ENCODE peak calls at places on chromosomes 6 and 20, in six cellular contexts. One of them, this sample, is unnamed.

GRCh38 chr6:19892250-19892649 is 55.1 kb downstream of the ID4 start:
- DNase-seq in A549: no peak
- DNase-seq in esophagus squamous epithelium: no peak
- DNase-seq in HepG2: no peak
- DNase-seq in right lobe of liver: no peak
- DNase-seq in heart left ventricle: no peak
- DNase-seq in this sample: peak

GRCh38 chr20:54980321-54980960 is 505.0 kb downstream of the DOK5 start:
- DNase-seq in HepG2: no peak
- DNase-seq in right lobe of liver: no peak
- DNase-seq in A549: no peak
- DNase-seq in heart left ventricle: no peak
- DNase-seq in esophagus squamous epithelium: no peak
- DNase-seq in this sample: no peak

GRCh38 chr6:121670511-121670910 is 235.1 kb downstream of the GJA1 start:
- DNase-seq in right lobe of liver: no peak
- DNase-seq in esophagus squamous epithelium: no peak
- DNase-seq in HepG2: no peak
- DNase-seq in heart left ventricle: no peak
- DNase-seq in A549: no peak
- DNase-seq in this sample: no peak

GRCh38 chr20:47501483-47502270 is at the start of gene NCOA3:
- DNase-seq in right lobe of liver: peak
- DNase-seq in HepG2: peak
- DNase-seq in A549: peak
- DNase-seq in esophagus squamous epithelium: peak
- DNase-seq in heart left ventricle: peak
- DNase-seq in this sample: peak

GRCh38 chr20:2397091-2397490 is 16.4 kb downstream of the TGM6 start:
- DNase-seq in right lobe of liver: no peak
- DNase-seq in HepG2: no peak
- DNase-seq in A549: no peak
- DNase-seq in heart left ventricle: no peak
- DNase-seq in esophagus squamous epithelium: no peak
- DNase-seq in this sample: no peak

GRCh38 chr6:112027942-112028674 is 25.8 kb upstream of the CCN6 start:
- DNase-seq in esophagus squamous epithelium: no peak
- DNase-seq in A549: no peak
- DNase-seq in heart left ventricle: no peak
- DNase-seq in right lobe of liver: no peak
- DNase-seq in HepG2: no peak
- DNase-seq in this sample: no peak

GRCh38 chr20:58251979-58252591 is 23.6 kb upstream of the ANKRD60 start:
- DNase-seq in HepG2: peak
- DNase-seq in right lobe of liver: no peak
- DNase-seq in esophagus squamous epithelium: no peak
- DNase-seq in heart left ventricle: no peak
- DNase-seq in A549: peak
- DNase-seq in this sample: no peak

GRCh38 chr6:110876170-110876773 is 1.7 kb downstream of the AMD1 start:
- DNase-seq in right lobe of liver: peak
- DNase-seq in A549: peak
- DNase-seq in HepG2: peak
- DNase-seq in esophagus squamous epithelium: peak
- DNase-seq in heart left ventricle: peak
- DNase-seq in this sample: peak

GRCh38 chr20:46088409-46089075 is 1.2 kb downstream of the NCOA5 start:
- DNase-seq in heart left ventricle: no peak
- DNase-seq in right lobe of liver: no peak
- DNase-seq in A549: peak
- DNase-seq in esophagus squamous epithelium: no peak
- DNase-seq in HepG2: peak
- DNase-seq in this sample: peak

GRCh38 chr6:43091592-43091991 is 15.5 kb downstream of the PTK7 start:
- DNase-seq in right lobe of liver: no peak
- DNase-seq in A549: no peak
- DNase-seq in heart left ventricle: no peak
- DNase-seq in HepG2: no peak
- DNase-seq in esophagus squamous epithelium: no peak
- DNase-seq in this sample: no peak

GRCh38 chr6:18507561-18507960 is 120.4 kb downstream of the RNF144B start:
- DNase-seq in HepG2: no peak
- DNase-seq in heart left ventricle: no peak
- DNase-seq in esophagus squamous epithelium: no peak
- DNase-seq in right lobe of liver: no peak
- DNase-seq in A549: no peak
- DNase-seq in this sample: no peak

GRCh38 chr6:137978252-137978896 is 111.3 kb downstream of the TNFAIP3 start:
- DNase-seq in heart left ventricle: no peak
- DNase-seq in right lobe of liver: no peak
- DNase-seq in HepG2: no peak
- DNase-seq in A549: no peak
- DNase-seq in esophagus squamous epithelium: no peak
- DNase-seq in this sample: no peak

GRCh38 chr6:35128496-35128895 is 12.6 kb downstream of the TCP11 start:
- DNase-seq in HepG2: no peak
- DNase-seq in right lobe of liver: no peak
- DNase-seq in heart left ventricle: no peak
- DNase-seq in A549: no peak
- DNase-seq in esophagus squamous epithelium: no peak
- DNase-seq in this sample: no peak

GRCh38 chr20:17636523-17637412 is 45.3 kb downstream of the RRBP1 start:
- DNase-seq in HepG2: no peak
- DNase-seq in right lobe of liver: no peak
- DNase-seq in heart left ventricle: peak
- DNase-seq in A549: no peak
- DNase-seq in esophagus squamous epithelium: no peak
- DNase-seq in this sample: no peak

GRCh38 chr6:43833223-43833995 is 63.4 kb downstream of the VEGFA start:
- DNase-seq in HepG2: peak
- DNase-seq in right lobe of liver: peak
- DNase-seq in A549: no peak
- DNase-seq in esophagus squamous epithelium: no peak
- DNase-seq in heart left ventricle: no peak
- DNase-seq in this sample: no peak

GRCh38 chr6:135686784-135687301 is 164.7 kb upstream of the PDE7B start:
- DNase-seq in HepG2: no peak
- DNase-seq in A549: no peak
- DNase-seq in esophagus squamous epithelium: no peak
- DNase-seq in right lobe of liver: no peak
- DNase-seq in heart left ventricle: no peak
- DNase-seq in this sample: no peak

GRCh38 chr6:161549977-161550655 is 276.3 kb upstream of the AGPAT4 start:
- DNase-seq in right lobe of liver: no peak
- DNase-seq in heart left ventricle: no peak
- DNase-seq in esophagus squamous epithelium: no peak
- DNase-seq in HepG2: peak
- DNase-seq in A549: peak
- DNase-seq in this sample: no peak

GRCh38 chr20:19934792-19935491 is 82.2 kb upstream of the NAA20 start:
- DNase-seq in esophagus squamous epithelium: no peak
- DNase-seq in HepG2: no peak
- DNase-seq in right lobe of liver: no peak
- DNase-seq in A549: peak
- DNase-seq in heart left ventricle: peak
- DNase-seq in this sample: peak
- TF ChIP-seq POLR2A in esophagus squamous epithelium: no peak
- TF ChIP-seq POLR2A in HepG2: no peak
- TF ChIP-seq POLR2A in right lobe of liver: peak
- TF ChIP-seq POLR2A in A549: no peak
- TF ChIP-seq POLR2A in heart left ventricle: no peak
- TF ChIP-seq POLR2A in this sample: peak

GRCh38 chr20:49982346-49983122 is at the start of gene SNAI1:
- DNase-seq in heart left ventricle: peak
- DNase-seq in HepG2: peak
- DNase-seq in right lobe of liver: peak
- DNase-seq in esophagus squamous epithelium: no peak
- DNase-seq in A549: peak
- DNase-seq in this sample: peak
- H3K27ac ChIP-seq in heart left ventricle: peak
- H3K27ac ChIP-seq in HepG2: peak
- H3K27ac ChIP-seq in right lobe of liver: peak
- H3K27ac ChIP-seq in esophagus squamous epithelium: peak
- H3K27ac ChIP-seq in A549: peak
- H3K27ac ChIP-seq in this sample: peak

GRCh38 chr6:156931283-156931682 is 154.1 kb downstream of the ARID1B start:
- DNase-seq in right lobe of liver: no peak
- DNase-seq in HepG2: no peak
- DNase-seq in heart left ventricle: no peak
- DNase-seq in esophagus squamous epithelium: no peak
- DNase-seq in A549: no peak
- DNase-seq in this sample: no peak
- TF ChIP-seq POLR2A in right lobe of liver: no peak
- TF ChIP-seq POLR2A in HepG2: no peak
- TF ChIP-seq POLR2A in heart left ventricle: no peak
- TF ChIP-seq POLR2A in esophagus squamous epithelium: no peak
- TF ChIP-seq POLR2A in A549: no peak
- TF ChIP-seq POLR2A in this sample: no peak

GRCh38 chr6:7041511-7042026 is 66.2 kb upstream of the RREB1 start:
- DNase-seq in right lobe of liver: no peak
- DNase-seq in A549: no peak
- DNase-seq in HepG2: no peak
- DNase-seq in esophagus squamous epithelium: no peak
- DNase-seq in heart left ventricle: no peak
- DNase-seq in this sample: no peak
- H3K27ac ChIP-seq in right lobe of liver: peak
- H3K27ac ChIP-seq in A549: no peak
- H3K27ac ChIP-seq in HepG2: no peak
- H3K27ac ChIP-seq in esophagus squamous epithelium: no peak
- H3K27ac ChIP-seq in heart left ventricle: no peak
- H3K27ac ChIP-seq in this sample: no peak

DNA sequence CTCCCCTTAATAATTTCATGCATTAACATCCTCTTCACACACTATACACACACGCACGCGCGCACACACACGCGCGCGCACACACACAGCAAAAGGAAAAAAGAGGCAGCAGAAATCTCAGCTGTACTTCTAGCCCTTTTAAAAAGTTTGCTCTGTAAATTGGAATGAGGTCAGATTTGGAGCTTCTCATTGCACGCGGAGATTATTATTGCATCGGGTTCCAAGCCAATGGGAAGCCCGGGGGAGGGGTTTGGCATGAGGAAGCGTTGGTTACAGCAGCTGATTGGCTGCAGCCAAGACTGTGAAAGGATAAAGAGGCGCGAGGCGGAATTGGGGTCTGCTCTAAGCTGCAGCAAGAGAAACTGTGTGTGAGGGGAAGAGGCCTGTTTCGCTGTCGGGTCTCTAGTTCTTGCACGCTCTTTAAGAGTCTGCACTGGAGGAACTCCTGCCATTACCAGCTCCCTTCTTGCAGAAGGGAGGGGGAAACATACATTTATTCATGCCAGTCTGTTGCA is at the start of gene SOX4:
- DNase-seq in right lobe of liver: peak
- DNase-seq in esophagus squamous epithelium: peak
- DNase-seq in HepG2: peak
- DNase-seq in heart left ventricle: peak
- DNase-seq in A549: peak
- DNase-seq in this sample: peak
- TF ChIP-seq POLR2A in right lobe of liver: peak
- TF ChIP-seq POLR2A in esophagus squamous epithelium: no peak
- TF ChIP-seq POLR2A in HepG2: peak
- TF ChIP-seq POLR2A in heart left ventricle: no peak
- TF ChIP-seq POLR2A in A549: peak
- TF ChIP-seq POLR2A in this sample: peak

GRCh38 chr6:170532867-170533488 is 20.1 kb downstream of the PSMB1 start:
- DNase-seq in right lobe of liver: no peak
- DNase-seq in HepG2: no peak
- DNase-seq in heart left ventricle: no peak
- DNase-seq in esophagus squamous epithelium: no peak
- DNase-seq in A549: no peak
- DNase-seq in this sample: no peak
- H3K27ac ChIP-seq in right lobe of liver: no peak
- H3K27ac ChIP-seq in HepG2: no peak
- H3K27ac ChIP-seq in heart left ventricle: no peak
- H3K27ac ChIP-seq in esophagus squamous epithelium: no peak
- H3K27ac ChIP-seq in A549: no peak
- H3K27ac ChIP-seq in this sample: no peak

GRCh38 chr20:23448167-23448566 is 4.5 kb downstream of the CST11 start:
- DNase-seq in A549: no peak
- DNase-seq in HepG2: no peak
- DNase-seq in heart left ventricle: no peak
- DNase-seq in esophagus squamous epithelium: no peak
- DNase-seq in right lobe of liver: no peak
- DNase-seq in this sample: no peak

GRCh38 chr20:23449400-23449799 is 3.3 kb downstream of the CST11 start:
- DNase-seq in HepG2: no peak
- DNase-seq in esophagus squamous epithelium: no peak
- DNase-seq in heart left ventricle: no peak
- DNase-seq in right lobe of liver: no peak
- DNase-seq in A549: no peak
- DNase-seq in this sample: no peak

GRCh38 chr20:23444859-23445258 is 5.4 kb downstream of the CSTL1 start:
- DNase-seq in heart left ventricle: no peak
- DNase-seq in A549: no peak
- DNase-seq in HepG2: no peak
- DNase-seq in right lobe of liver: no peak
- DNase-seq in esophagus squamous epithelium: no peak
- DNase-seq in this sample: no peak

GRCh38 chr20:23445596-23446217 is 6.2 kb downstream of the CSTL1 start:
- DNase-seq in esophagus squamous epithelium: no peak
- DNase-seq in heart left ventricle: no peak
- DNase-seq in right lobe of liver: no peak
- DNase-seq in A549: peak
- DNase-seq in HepG2: peak
- DNase-seq in this sample: no peak

GRCh38 chr20:23446505-23446904 is 6.2 kb downstream of the CST11 start:
- DNase-seq in heart left ventricle: no peak
- DNase-seq in HepG2: peak
- DNase-seq in A549: peak
- DNase-seq in right lobe of liver: no peak
- DNase-seq in esophagus squamous epithelium: no peak
- DNase-seq in this sample: peak
- TF ChIP-seq POLR2A in heart left ventricle: no peak
- TF ChIP-seq POLR2A in HepG2: no peak
- TF ChIP-seq POLR2A in A549: no peak
- TF ChIP-seq POLR2A in right lobe of liver: no peak
- TF ChIP-seq POLR2A in esophagus squamous epithelium: no peak
- TF ChIP-seq POLR2A in this sample: no peak

GRCh38 chr6:128882560-128882959 is 378 bp upstream of the LAMA2 start:
- DNase-seq in A549: no peak
- DNase-seq in esophagus squamous epithelium: no peak
- DNase-seq in right lobe of liver: no peak
- DNase-seq in heart left ventricle: no peak
- DNase-seq in HepG2: no peak
- DNase-seq in this sample: no peak
- H3K27ac ChIP-seq in A549: no peak
- H3K27ac ChIP-seq in esophagus squamous epithelium: no peak
- H3K27ac ChIP-seq in right lobe of liver: no peak
- H3K27ac ChIP-seq in heart left ventricle: peak
- H3K27ac ChIP-seq in HepG2: no peak
- H3K27ac ChIP-seq in this sample: no peak

This sample was measured in thyroid gland.